ENCODE peak calls at places on chromosomes 3 and 15, in four cellular contexts. U is H1, M is GM12878, G is K562. O is an unnamed sample.

GRCh38 chr3:59212128-59212764 is 162.4 kb upstream of the CFAP20DC start:
- DNase-seq in U (no peak), M (peak), G (peak), O (peak)

GRCh38 chr3:168885028-168885427 is 778.5 kb downstream of the MECOM start:
- DNase-seq in U (no peak), M (no peak), G (no peak), O (no peak)

GRCh38 chr3:94482686-94483085 is 419.8 kb downstream of the NSUN3 start:
- DNase-seq in U (no peak), M (no peak), G (no peak), O (no peak)

GRCh38 chr15:80121546-80121945 is 31.3 kb upstream of the FAH start:
- DNase-seq in U (no peak), M (no peak), G (no peak), O (no peak)

GRCh38 chr15:85091990-85092389 is 110.3 kb downstream of the PDE8A start:
- DNase-seq in U (no peak), M (no peak), G (no peak), O (no peak)

GRCh38 chr3:9817437-9817836 is 7.4 kb downstream of the TTLL3 start:
- DNase-seq in U (no peak), M (no peak), G (no peak), O (no peak)

GRCh38 chr15:95032181-95032580 is 800.8 kb downstream of the MCTP2 start:
- DNase-seq in U (no peak), M (no peak), G (no peak), O (no peak)

GRCh38 chr3:63582943-63583500 is 69.5 kb upstream of the SNTN start:
- DNase-seq in U (no peak), M (no peak), G (no peak), O (peak)

GRCh38 chr15:48515497-48515896 is 130.0 kb downstream of the FBN1 start:
- DNase-seq in U (no peak), M (no peak), G (no peak), O (no peak)

GRCh38 chr3:27253831-27254230 is 115.4 kb downstream of the NEK10 start:
- DNase-seq in U (peak), M (peak), G (no peak), O (peak)

GRCh38 chr3:85502148-85502875 is 543.5 kb downstream of the CADM2 start:
- DNase-seq in U (no peak), M (no peak), G (no peak), O (no peak)

GRCh38 chr3:177824190-177824786 is 627.0 kb upstream of the TBL1XR1 start:
- DNase-seq in U (no peak), M (no peak), G (no peak), O (peak)

GRCh38 chr15:90165659-90166489 is 35.3 kb upstream of the SEMA4B start:
- DNase-seq in U (no peak), M (peak), G (peak), O (peak)

GRCh38 chr3:151639096-151639740 is 94.5 kb upstream of the AADACL2 start:
- DNase-seq in U (no peak), M (no peak), G (no peak), O (peak)

GRCh38 chr15:101307048-101307896 is 12.2 kb upstream of the SNRPA1 start:
- DNase-seq in U (no peak), M (no peak), G (no peak), O (no peak)

GRCh38 chr3:102827386-102827785 is 392.6 kb downstream of the ZPLD1 start:
- DNase-seq in U (no peak), M (no peak), G (no peak), O (no peak)

GRCh38 chr15:79208179-79208578 is 74.3 kb upstream of the ANKRD34C start:
- DNase-seq in U (no peak), M (no peak), G (no peak), O (no peak)

GRCh38 chr3:1195922-1196321 is 103.1 kb downstream of the CNTN6 start:
- DNase-seq in U (no peak), M (no peak), G (no peak), O (no peak)

GRCh38 chr3:65584002-65584401 is 454.7 kb downstream of the MAGI1 start:
- DNase-seq in U (no peak), M (no peak), G (no peak), O (no peak)

GRCh38 chr3:22450785-22451400 is 699.9 kb upstream of the ZNF385D start:
- DNase-seq in U (no peak), M (no peak), G (no peak), O (no peak)

GRCh38 chr3:7506606-7507180 is 645.8 kb downstream of the GRM7 start:
- DNase-seq in U (no peak), M (no peak), G (no peak), O (no peak)

GRCh38 chr3:106206165-106206564 is 337.4 kb upstream of the CBLB start:
- DNase-seq in U (no peak), M (peak), G (no peak), O (no peak)

GRCh38 chr3:111070772-111071256 is 802 bp upstream of the NECTIN3 start:
- DNase-seq in U (no peak), M (no peak), G (no peak), O (peak)

GRCh38 chr3:150410311-150411105 is 2.4 kb downstream of the TSC22D2 start:
- DNase-seq in U (no peak), M (no peak), G (peak), O (no peak)

GRCh38 chr3:14159426-14159825 is 19.0 kb downstream of the XPC start:
- DNase-seq in U (no peak), M (no peak), G (no peak), O (no peak)

GRCh38 chr15:85837011-85837433 is 42.3 kb upstream of the KLHL25 start:
- DNase-seq in U (no peak), M (no peak), G (no peak), O (peak)

GRCh38 chr3:111764645-111765091 is 94.4 kb upstream of the PHLDB2 start:
- DNase-seq in U (no peak), M (no peak), G (no peak), O (peak)

GRCh38 chr15:92930776-92931175 is 30.7 kb downstream of the CHD2 start:
- DNase-seq in U (no peak), M (no peak), G (no peak), O (no peak)

GRCh38 chr15:71447328-71448250 is 332.3 kb downstream of the THSD4 start:
- DNase-seq in U (no peak), M (no peak), G (no peak), O (no peak)

GRCh38 chr15:44038801-44039200 is 156.3 kb downstream of the FRMD5 start:
- DNase-seq in U (peak), M (no peak), G (no peak), O (peak)

GRCh38 chr3:155748611-155749365 is 3.9 kb upstream of the PLCH1 start:
- DNase-seq in U (no peak), M (no peak), G (no peak), O (peak)

GRCh38 chr15:69017978-69018377 is 3.5 kb downstream of the NOX5 start:
- DNase-seq in U (no peak), M (no peak), G (peak), O (peak)

GRCh38 chr3:28399196-28399595 is 50.6 kb upstream of the AZI2 start:
- DNase-seq in U (no peak), M (no peak), G (no peak), O (no peak)

GRCh38 chr3:109098245-109098644 is 19.7 kb downstream of the MORC1 start:
- DNase-seq in U (no peak), M (no peak), G (no peak), O (peak)

GRCh38 chr3:46709721-46710120 is 7.9 kb downstream of the PRSS50 start:
- DNase-seq in U (no peak), M (no peak), G (no peak), O (no peak)

GRCh38 chr3:72798552-72799195 is 49.6 kb downstream of the SHQ1 start:
- DNase-seq in U (no peak), M (no peak), G (no peak), O (no peak)

GRCh38 chr3:72800869-72801268 is 47.4 kb downstream of the SHQ1 start:
- DNase-seq in U (no peak), M (no peak), G (no peak), O (no peak)

GRCh38 chr3:72802001-72802400 is 46.2 kb downstream of the SHQ1 start:
- DNase-seq in U (no peak), M (no peak), G (no peak), O (no peak)

GRCh38 chr3:72794079-72794478 is 54.2 kb downstream of the SHQ1 start:
- DNase-seq in U (no peak), M (no peak), G (no peak), O (no peak)

DNA sequence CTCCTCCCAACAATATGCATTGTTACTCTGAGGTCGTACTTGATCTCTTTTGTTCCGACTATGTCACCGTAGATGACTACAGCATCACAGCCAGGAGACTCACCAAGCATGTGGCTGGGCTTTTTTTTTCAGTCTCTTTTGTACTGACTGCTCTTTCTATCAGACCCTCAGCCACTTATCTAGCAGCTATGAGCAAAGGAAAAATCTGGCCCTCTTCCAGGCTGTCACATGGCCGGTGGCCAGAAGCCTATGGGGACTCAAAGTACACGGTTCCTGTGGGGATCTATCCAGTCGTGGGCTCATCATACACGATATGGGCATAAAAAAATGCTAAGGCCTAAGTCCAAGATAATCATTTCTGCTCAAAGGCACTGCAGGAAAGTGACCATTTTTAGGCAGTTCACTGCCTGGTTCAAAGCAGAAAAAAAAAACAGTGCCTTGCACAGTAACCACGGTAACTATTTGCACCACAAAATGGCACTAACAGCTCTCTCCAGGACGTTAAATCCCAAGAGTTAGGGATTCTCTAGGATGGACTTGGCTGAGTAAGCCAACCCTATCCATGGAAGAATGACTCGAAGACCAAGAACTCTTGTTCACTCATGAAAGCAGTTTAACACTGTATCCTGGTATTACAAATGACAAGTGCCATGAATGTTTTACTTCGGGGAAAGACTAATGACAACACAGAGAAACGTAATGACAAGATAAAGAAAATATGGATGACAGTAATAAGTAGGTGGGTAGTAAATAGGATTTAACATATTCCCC is 50.3 kb downstream of the SHQ1 start:
- DNase-seq in U (no peak), M (no peak), G (peak), O (peak)
- TF ChIP-seq KDM1A in U (no peak), M (no peak), G (no peak), O (no peak)

DNA sequence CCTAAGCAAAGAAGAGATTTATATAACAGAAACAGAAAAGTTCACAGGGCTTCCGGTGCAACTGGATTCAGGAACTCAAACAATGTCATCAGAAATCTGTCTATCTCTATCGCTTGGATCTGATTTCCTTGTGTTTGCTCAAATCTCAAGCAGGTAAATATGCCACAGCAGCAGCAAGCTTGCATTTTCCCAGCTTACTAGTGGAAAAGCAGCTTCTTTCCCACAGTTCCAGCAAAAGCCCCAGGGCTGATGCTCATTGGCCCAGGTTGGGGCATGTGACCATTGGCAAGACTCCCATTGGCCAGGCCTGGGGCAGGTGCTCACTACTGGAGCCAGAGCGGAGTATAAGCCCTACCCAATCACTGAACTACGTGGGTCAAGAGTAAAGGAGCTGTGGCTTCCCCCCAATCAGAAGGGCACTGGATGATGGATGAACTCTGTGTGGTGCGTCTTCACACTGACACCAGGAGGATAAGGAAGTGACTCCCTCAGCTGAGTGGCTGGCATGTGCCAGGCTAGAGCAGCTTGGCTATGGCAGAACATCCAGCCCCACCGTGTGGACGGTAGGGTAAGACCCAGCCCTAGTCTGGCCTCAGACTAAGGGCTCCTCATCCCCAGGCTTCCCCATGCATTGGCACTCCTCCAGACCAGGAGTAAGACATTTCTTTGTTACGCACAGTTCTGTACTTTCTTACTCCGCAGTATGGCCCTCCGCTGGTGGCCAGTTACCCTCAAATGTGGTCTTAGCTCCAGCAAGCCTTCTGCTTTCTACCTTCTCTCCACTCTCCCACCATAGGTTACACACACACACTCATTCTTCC is 13.1 kb upstream of the VIPR1 start:
- DNase-seq in U (no peak), M (no peak), G (peak), O (no peak)
- TF ChIP-seq POLR2AphosphoS5 in U (no peak), M (no peak), G (no peak), O (no peak)

GRCh38 chr3:48186993-48187578 is 1.1 kb downstream of the CDC25A start:
- DNase-seq in U (no peak), M (no peak), G (no peak), O (no peak)
- H3K27ac ChIP-seq in U (peak), M (peak), G (peak), O (peak)

GRCh38 chr3:143119974-143120715 is 574 bp downstream of the CHST2 start:
- DNase-seq in U (no peak), M (no peak), G (peak), O (no peak)
- TF ChIP-seq KDM1A in U (no peak), M (no peak), G (no peak), O (no peak)

O was measured in HepG2.